ENCODE peak calls at places on chromosomes 5 and 9, in seven cellular contexts. W is CD4-positive, alpha-beta T cell; R is CD8-positive, alpha-beta T cell; V is substantia nigra; D is neural progenitor cell; I is left ventricle myocardium inferior; C is tibial nerve. P is an unnamed sample.

GRCh38 chr9:79809931-79810330 is 238.2 kb downstream of the TLE4 start:
- DNase-seq in V (no peak), W (no peak), D (no peak), C (no peak), R (no peak), I (no peak), P (no peak)

GRCh38 chr5:169300468-169301385 is at the start of gene SLIT3:
- DNase-seq in R (no peak), I (peak), W (no peak), D (peak), V (no peak), C (peak), P (peak)

GRCh38 chr9:127637322-127637847 is 25.3 kb downstream of the STXBP1 start:
- DNase-seq in C (peak), V (no peak), W (no peak), I (no peak), R (no peak), D (no peak), P (no peak)

GRCh38 chr9:74519419-74519818 is 22.3 kb downstream of the RORB start:
- DNase-seq in I (no peak), W (no peak), D (no peak), V (no peak), R (no peak), C (no peak), P (no peak)

GRCh38 chr9:137406876-137407589 is 15.9 kb downstream of the EXD3 start:
- DNase-seq in R (peak), W (peak), V (peak), I (peak), C (no peak), D (peak), P (peak)

GRCh38 chr9:131656356-131657030 is 83.4 kb downstream of the RAPGEF1 start:
- DNase-seq in R (peak), C (peak), V (peak), I (peak), W (peak), D (no peak), P (peak)

GRCh38 chr9:2157277-2158105 is 142.3 kb downstream of the SMARCA2 start:
- DNase-seq in C (no peak), W (no peak), I (peak), R (no peak), V (peak), D (peak), P (peak)

GRCh38 chr5:13976867-13977479 is 32.5 kb upstream of the DNAH5 start:
- DNase-seq in I (no peak), R (no peak), V (no peak), C (no peak), W (no peak), D (peak), P (no peak)

GRCh38 chr9:36486454-36486932 is 86.2 kb upstream of the MELK start:
- DNase-seq in W (no peak), V (no peak), R (peak), I (no peak), D (peak), C (no peak), P (no peak)

GRCh38 chr5:163409384-163409783 is 28.0 kb upstream of the CCNG1 start:
- DNase-seq in C (no peak), R (no peak), V (no peak), W (no peak), D (no peak), I (no peak), P (no peak)

GRCh38 chr9:83675466-83675865 is 32.3 kb downstream of the UBQLN1 start:
- DNase-seq in C (no peak), R (no peak), V (no peak), W (no peak), I (no peak), D (no peak), P (no peak)

GRCh38 chr5:16673241-16673998 is 56.6 kb upstream of the RETREG1 start:
- DNase-seq in R (peak), D (no peak), I (no peak), W (peak), V (no peak), C (no peak), P (peak)

GRCh38 chr5:109655841-109656240 is 33.9 kb upstream of the MAN2A1 start:
- DNase-seq in R (no peak), W (no peak), D (no peak), I (no peak), V (no peak), C (no peak), P (no peak)

GRCh38 chr5:121968910-121969607 is 7.3 kb downstream of the SRFBP1 start:
- DNase-seq in C (no peak), R (no peak), D (no peak), W (no peak), V (no peak), I (no peak), P (no peak)

GRCh38 chr5:89065919-89066318 is 182.9 kb upstream of the MEF2C start:
- DNase-seq in I (no peak), R (no peak), W (no peak), C (no peak), V (no peak), D (no peak), P (no peak)

GRCh38 chr5:138163721-138164120 is 14.7 kb downstream of the BRD8 start:
- DNase-seq in C (no peak), W (no peak), D (no peak), I (no peak), R (no peak), V (no peak), P (no peak)

GRCh38 chr5:163459465-163459887 is 426 bp downstream of the NUDCD2 start:
- DNase-seq in C (no peak), V (no peak), I (no peak), R (no peak), D (no peak), W (no peak), P (no peak)

GRCh38 chr5:35367534-35367933 is 137.2 kb upstream of the PRLR start:
- DNase-seq in R (no peak), D (no peak), I (no peak), C (no peak), W (no peak), V (no peak), P (no peak)

GRCh38 chr9:116087751-116088194 is 65.8 kb upstream of the PAPPA start:
- DNase-seq in C (no peak), I (no peak), D (no peak), W (no peak), V (no peak), R (no peak), P (no peak)

GRCh38 chr5:766666-767431 is 17.7 kb downstream of the ZDHHC11B start:
- DNase-seq in V (no peak), C (no peak), I (no peak), W (no peak), D (no peak), R (no peak), P (peak)

GRCh38 chr5:112479418-112479817 is 60.3 kb upstream of the EPB41L4A start:
- DNase-seq in C (no peak), V (no peak), R (no peak), W (no peak), D (no peak), I (no peak), P (no peak)

GRCh38 chr5:158639876-158640570 is 459.7 kb downstream of the EBF1 start:
- DNase-seq in C (no peak), I (no peak), W (no peak), R (no peak), D (no peak), V (no peak), P (no peak)

GRCh38 chr9:128142596-128142995 is 6.7 kb upstream of the LCN2 start:
- DNase-seq in C (no peak), V (no peak), I (no peak), D (no peak), W (no peak), R (no peak), P (no peak)

GRCh38 chr5:89299998-89300397 is 417.0 kb upstream of the MEF2C start:
- DNase-seq in V (no peak), W (no peak), D (no peak), C (no peak), R (no peak), I (no peak), P (no peak)

GRCh38 chr9:91716815-91717214 is 233.2 kb downstream of the ROR2 start:
- DNase-seq in R (no peak), V (no peak), C (no peak), I (no peak), D (no peak), W (no peak), P (no peak)

GRCh38 chr9:129746092-129746760 is 6.6 kb downstream of the PTGES start:
- DNase-seq in W (no peak), V (no peak), C (no peak), I (no peak), R (no peak), D (no peak), P (no peak)

GRCh38 chr5:122332589-122333555 is 20.8 kb downstream of the SNCAIP start:
- DNase-seq in W (no peak), R (no peak), V (no peak), C (no peak), I (no peak), D (peak), P (no peak)

GRCh38 chr9:21672762-21673161 is 129.7 kb upstream of the MTAP start:
- DNase-seq in V (no peak), I (no peak), R (no peak), D (no peak), C (no peak), W (no peak), P (no peak)

GRCh38 chr5:111070272-111071134 is 1.0 kb upstream of the TSLP start:
- DNase-seq in I (peak), C (no peak), R (no peak), V (no peak), W (no peak), D (peak), P (no peak)

GRCh38 chr5:92017786-92018185 is 634.7 kb upstream of the ARRDC3 start:
- DNase-seq in W (no peak), I (no peak), V (no peak), C (no peak), R (no peak), D (no peak), P (no peak)

GRCh38 chr9:127876764-127877562 is 512 bp downstream of the AK1 start:
- DNase-seq in I (no peak), D (no peak), W (no peak), C (no peak), V (peak), R (no peak), P (no peak)

GRCh38 chr5:167763772-167764171 is 527.7 kb upstream of the WWC1 start:
- DNase-seq in C (no peak), I (no peak), V (no peak), D (no peak), R (no peak), W (no peak), P (no peak)

GRCh38 chr9:34124103-34124502 is 2.4 kb downstream of the DCAF12 start:
- DNase-seq in I (no peak), D (no peak), W (no peak), R (no peak), C (no peak), V (no peak), P (no peak)

GRCh38 chr9:107243757-107244156 is 39.3 kb upstream of the RAD23B start:
- DNase-seq in R (no peak), V (no peak), C (no peak), D (no peak), I (no peak), W (no peak), P (no peak)

GRCh38 chr9:121073038-121073437 is 1.7 kb upstream of the CNTRL start:
- DNase-seq in D (no peak), V (no peak), I (peak), R (no peak), C (peak), W (no peak), P (peak)

GRCh38 chr9:110125207-110125751 is 82.7 kb downstream of the C9orf152 start:
- DNase-seq in D (peak), I (peak), C (peak), R (no peak), V (no peak), W (no peak), P (peak)

GRCh38 chr9:110128664-110129329 is 79.2 kb downstream of the C9orf152 start:
- DNase-seq in C (no peak), I (no peak), W (no peak), V (no peak), R (no peak), D (no peak), P (no peak)

GRCh38 chr9:110125763-110126351 is 82.1 kb downstream of the C9orf152 start:
- DNase-seq in R (no peak), V (no peak), W (no peak), D (no peak), C (no peak), I (no peak), P (no peak)

GRCh38 chr9:110126986-110127864 is 80.7 kb downstream of the C9orf152 start:
- DNase-seq in R (no peak), W (no peak), D (peak), V (no peak), C (peak), I (peak), P (no peak)

GRCh38 chr9:110126457-110126856 is 81.5 kb downstream of the C9orf152 start:
- DNase-seq in I (no peak), C (no peak), R (no peak), W (no peak), D (no peak), V (no peak), P (no peak)
- H3K27ac ChIP-seq in I (peak), C (peak), R (no peak), W (no peak), D (no peak), V (no peak), P (peak)

GRCh38 chr9:38278457-38278856 is 114.0 kb upstream of the ALDH1B1 start:
- DNase-seq in W (no peak), R (peak), D (no peak), I (no peak), V (no peak), C (no peak), P (no peak)
- H3K27ac ChIP-seq in W (no peak), R (no peak), D (no peak), I (no peak), V (no peak), C (no peak), P (no peak)

GRCh38 chr5:173895766-173896165 is 7.6 kb downstream of the CPEB4 start:
- DNase-seq in I (no peak), D (no peak), R (no peak), V (no peak), C (no peak), W (no peak), P (no peak)
- H3K27ac ChIP-seq in I (peak), D (no peak), R (no peak), V (no peak), C (no peak), W (no peak), P (no peak)

DNA sequence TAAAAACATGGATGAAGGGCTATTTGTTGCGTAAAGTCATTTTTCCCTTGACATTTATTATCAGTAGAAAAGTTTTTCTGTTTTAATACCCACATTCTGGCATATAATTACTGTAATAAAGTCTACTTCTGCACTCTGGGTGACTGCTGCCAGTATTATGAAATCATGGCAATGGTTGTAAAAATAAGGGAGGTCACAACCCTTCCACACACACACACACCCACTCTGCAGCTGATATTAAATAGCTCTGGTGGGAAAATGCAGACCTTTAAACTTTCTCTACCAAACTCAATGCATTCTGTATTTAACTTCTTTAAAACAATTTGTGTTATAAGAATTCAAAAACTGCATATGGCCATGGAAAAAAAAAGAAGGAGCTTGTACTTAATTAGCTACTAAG is 137.7 kb upstream of the MAP3K1 start:
- DNase-seq in V (no peak), D (no peak), C (no peak), R (no peak), I (no peak), W (no peak), P (no peak)
- H3K27ac ChIP-seq in V (no peak), D (no peak), C (no peak), R (no peak), I (no peak), W (no peak), P (no peak)

DNA sequence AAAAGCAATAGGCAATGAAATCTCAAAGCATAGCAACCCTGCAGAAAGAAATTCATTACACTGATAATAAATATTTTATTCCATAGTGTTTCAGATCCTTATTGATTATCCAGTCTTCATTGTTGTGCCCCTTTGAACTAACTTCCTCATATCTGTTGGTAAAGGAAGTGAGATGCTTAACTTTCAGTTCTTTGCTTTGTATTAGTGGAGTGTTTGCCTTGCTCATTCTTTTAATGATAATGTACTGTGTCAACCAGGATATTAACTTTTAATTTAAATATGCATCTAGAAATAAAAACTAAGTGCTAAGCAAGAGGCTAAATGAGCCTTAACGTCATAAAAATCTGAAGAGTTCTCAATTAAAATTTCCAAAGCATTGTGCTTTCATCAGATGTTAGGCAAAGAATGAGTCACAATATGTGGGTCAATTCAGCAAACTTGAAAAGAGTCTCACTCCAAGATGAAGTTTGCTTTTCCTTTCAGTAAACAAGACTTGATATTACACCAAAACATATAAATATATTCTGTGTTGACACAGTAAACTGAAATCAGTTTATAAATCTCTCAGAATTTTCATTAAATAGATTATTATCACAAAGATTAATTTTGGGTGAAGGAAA is 105.9 kb downstream of the GIN1 start:
- DNase-seq in V (no peak), C (no peak), D (no peak), W (no peak), R (no peak), I (no peak), P (no peak)
- H3K27ac ChIP-seq in V (no peak), C (no peak), D (no peak), W (no peak), R (no peak), I (no peak), P (no peak)

GRCh38 chr5:18563853-18564252 is 929.6 kb downstream of the TAF11L14 start:
- DNase-seq in I (no peak), D (no peak), R (no peak), W (no peak), V (no peak), C (no peak), P (no peak)
- H3K27ac ChIP-seq in I (no peak), D (no peak), R (no peak), W (no peak), V (no peak), C (no peak), P (no peak)

DNA sequence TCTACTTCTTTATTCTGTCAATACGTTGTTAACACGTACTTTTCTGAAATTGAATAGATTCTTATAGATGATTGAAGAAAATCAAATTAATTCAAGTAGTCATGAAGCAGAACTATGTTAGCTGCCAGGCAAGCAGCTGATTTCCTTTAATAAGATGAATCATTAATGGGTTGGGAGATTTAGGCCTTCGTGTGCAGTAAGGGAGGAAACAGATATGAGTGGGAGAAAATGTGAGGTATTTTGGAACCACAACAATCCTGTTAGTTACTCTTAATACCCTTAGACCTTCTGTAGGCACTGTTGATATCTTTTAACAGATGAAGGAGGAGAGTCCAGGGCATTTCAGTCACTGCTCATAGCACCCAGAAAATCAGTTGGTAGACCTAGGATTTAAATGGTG is 121.0 kb downstream of the AOPEP start:
- DNase-seq in D (no peak), C (no peak), W (no peak), R (no peak), I (no peak), V (no peak), P (no peak)
- H3K27ac ChIP-seq in D (no peak), C (no peak), W (no peak), R (no peak), I (peak), V (no peak), P (no peak)

P was measured in caudate nucleus.